ENCODE peak calls at places on chromosomes 11 and 22, in seven cellular contexts. X is amniotic stem cell; T is HS-5; K is fibroblast of lung; H is NCI-H1694; R is stimulated activated CD4-positive, alpha-beta T cell treated with anti-CD3 and anti-CD28 coated beads, TNF-alpha, amount 100 ng/mL, for 4 hours; A is NCI-H1092. V is an unnamed sample.

GRCh38 chr22:30541979-30542810 is 4.3 kb downstream of the SEC14L6 start:
- DNase-seq in X (no peak), H (no peak), A (no peak), K (peak), R (no peak), T (no peak), V (no peak)

GRCh38 chr11:2139118-2139490 is at the start of gene IGF2:
- DNase-seq in H (no peak), T (no peak), K (no peak), R (no peak), A (no peak), X (no peak), V (no peak)

GRCh38 chr22:44839061-44839460 is 86.7 kb downstream of the ARHGAP8 start:
- DNase-seq in R (no peak), X (no peak), H (no peak), T (no peak), K (no peak), A (no peak), V (no peak)

GRCh38 chr11:12900496-12900895 is 108.6 kb upstream of the RASSF10 start:
- DNase-seq in T (peak), X (peak), H (no peak), K (peak), A (no peak), R (no peak), V (no peak)

GRCh38 chr11:44446996-44447771 is 118.3 kb upstream of the CD82 start:
- DNase-seq in T (no peak), X (no peak), A (no peak), R (no peak), H (no peak), K (no peak), V (no peak)

GRCh38 chr22:23011105-23011674 is 59.1 kb upstream of the GNAZ start:
- DNase-seq in K (no peak), T (no peak), H (no peak), R (no peak), A (no peak), X (no peak), V (no peak)

GRCh38 chr22:37627545-37627944 is 11.9 kb upstream of the SH3BP1 start:
- DNase-seq in A (no peak), R (no peak), K (no peak), X (no peak), T (no peak), H (no peak), V (no peak)

GRCh38 chr11:95788921-95789505 is 569 bp downstream of the FAM76B start:
- DNase-seq in H (no peak), X (peak), T (no peak), K (peak), R (no peak), A (peak), V (peak)

GRCh38 chr22:17939579-17939978 is 84.8 kb downstream of the MICAL3 start:
- DNase-seq in R (no peak), A (no peak), H (no peak), X (no peak), K (no peak), T (no peak), V (no peak)

GRCh38 chr11:114057147-114057546 is 2.4 kb upstream of the ZBTB16 start:
- DNase-seq in K (no peak), X (no peak), H (no peak), T (no peak), A (no peak), R (no peak), V (no peak)

GRCh38 chr11:128919192-128919591 is 23.5 kb downstream of the TP53AIP1 start:
- DNase-seq in K (no peak), X (no peak), A (no peak), H (no peak), R (no peak), T (no peak), V (no peak)

GRCh38 chr11:46346886-46347636 is at the start of gene DGKZ:
- DNase-seq in T (no peak), R (peak), X (peak), K (peak), A (peak), H (no peak), V (peak)

GRCh38 chr22:20299736-20300136 is 20.1 kb downstream of the DGCR6L start:
- DNase-seq in X (no peak), R (no peak), T (no peak), H (no peak), K (no peak), A (no peak), V (no peak)

GRCh38 chr11:127639916-127640315 is 639.3 kb upstream of the KIRREL3 start:
- DNase-seq in K (peak), X (no peak), A (no peak), R (no peak), T (no peak), H (no peak), V (no peak)

GRCh38 chr11:9619004-9619403 is 44.9 kb upstream of the SWAP70 start:
- DNase-seq in T (no peak), R (no peak), A (no peak), H (no peak), X (no peak), K (no peak), V (no peak)

GRCh38 chr22:29972121-29972520 is 89.1 kb downstream of the MTMR3 start:
- DNase-seq in X (no peak), T (no peak), A (no peak), R (no peak), H (no peak), K (no peak), V (no peak)

GRCh38 chr11:120554771-120555432 is 43.4 kb downstream of the GRIK4 start:
- DNase-seq in H (no peak), A (no peak), R (no peak), T (no peak), K (peak), X (no peak), V (no peak)

GRCh38 chr22:47281126-47282106 is 519.0 kb downstream of the TBC1D22A start:
- DNase-seq in K (peak), T (peak), X (no peak), A (no peak), R (no peak), H (no peak), V (no peak)

GRCh38 chr11:62242021-62242420 is at the start of gene SCGB1D2:
- DNase-seq in X (no peak), T (no peak), A (peak), R (no peak), H (no peak), K (no peak), V (no peak)

GRCh38 chr11:27241316-27242122 is 121.5 kb downstream of the CCDC34 start:
- DNase-seq in A (no peak), H (no peak), K (peak), X (peak), R (no peak), T (peak), V (no peak)

GRCh38 chr11:68579455-68579854 is 104.9 kb upstream of the GAL start:
- DNase-seq in R (no peak), A (no peak), K (peak), X (no peak), T (no peak), H (no peak), V (no peak)

GRCh38 chr11:58796333-58797049 is 48.0 kb downstream of the GLYATL2 start:
- DNase-seq in H (no peak), X (no peak), T (no peak), K (no peak), A (no peak), R (no peak), V (no peak)

GRCh38 chr11:11981364-11981763 is 27.1 kb downstream of the DKK3 start:
- DNase-seq in R (no peak), T (no peak), A (no peak), H (no peak), K (no peak), X (no peak), V (no peak)

GRCh38 chr22:49958961-49959781 is 1.4 kb upstream of the PIM3 start:
- DNase-seq in X (no peak), A (no peak), H (no peak), T (no peak), R (no peak), K (no peak), V (no peak)

GRCh38 chr11:119615003-119615878 is 113.8 kb downstream of the NECTIN1 start:
- DNase-seq in R (no peak), K (peak), X (peak), A (no peak), H (no peak), T (peak), V (no peak)